ENCODE peak calls at places on chromosome 19, in five cellular contexts. One of them, this sample, is unnamed.
A peak's percentile ranks its signal among the peaks of the same experiment; 100 is the strongest.

GRCh38 chr19:53504903-53505302 is 33.0 kb upstream of the ZNF331 start:
- DNase-seq in CD8-positive, alpha-beta T cell: no peak
- DNase-seq in T1000: no peak
- DNase-seq in stimulated activated CD4-positive, alpha-beta T cell treated with anti-CD3 and anti-CD28 coated beads, Interleukin-1b, Interleukin-23, amount 100 ng/mL, for 1 hour: no peak
- DNase-seq in pons: no peak
- DNase-seq in this sample: no peak

GRCh38 chr19:17872251-17873001 is 681 bp downstream of the SLC5A5 start:
- DNase-seq in CD8-positive, alpha-beta T cell: no peak
- DNase-seq in T1000: no peak
- DNase-seq in stimulated activated CD4-positive, alpha-beta T cell treated with anti-CD3 and anti-CD28 coated beads, Interleukin-1b, Interleukin-23, amount 100 ng/mL, for 1 hour: no peak
- DNase-seq in pons: no peak
- DNase-seq in this sample: no peak

GRCh38 chr19:45352914-45353796 is 12.6 kb downstream of the KLC3 start:
- DNase-seq in CD8-positive, alpha-beta T cell: no peak
- DNase-seq in T1000: no peak
- DNase-seq in stimulated activated CD4-positive, alpha-beta T cell treated with anti-CD3 and anti-CD28 coated beads, Interleukin-1b, Interleukin-23, amount 100 ng/mL, for 1 hour: no peak
- DNase-seq in pons: no peak
- DNase-seq in this sample: no peak

GRCh38 chr19:45526143-45526542 is 18.9 kb downstream of the VASP start:
- DNase-seq in CD8-positive, alpha-beta T cell: no peak
- DNase-seq in T1000: peak; percentile 57
- DNase-seq in stimulated activated CD4-positive, alpha-beta T cell treated with anti-CD3 and anti-CD28 coated beads, Interleukin-1b, Interleukin-23, amount 100 ng/mL, for 1 hour: no peak
- DNase-seq in pons: peak; percentile 77
- DNase-seq in this sample: peak; percentile 94

GRCh38 chr19:51107406-51108065 is 673 bp downstream of the CTU1 start:
- DNase-seq in CD8-positive, alpha-beta T cell: no peak
- DNase-seq in T1000: no peak
- DNase-seq in stimulated activated CD4-positive, alpha-beta T cell treated with anti-CD3 and anti-CD28 coated beads, Interleukin-1b, Interleukin-23, amount 100 ng/mL, for 1 hour: no peak
- DNase-seq in pons: no peak
- DNase-seq in this sample: no peak

GRCh38 chr19:50513746-50514345 is at the start of gene ASPDH:
- DNase-seq in CD8-positive, alpha-beta T cell: no peak
- DNase-seq in T1000: no peak
- DNase-seq in stimulated activated CD4-positive, alpha-beta T cell treated with anti-CD3 and anti-CD28 coated beads, Interleukin-1b, Interleukin-23, amount 100 ng/mL, for 1 hour: no peak
- DNase-seq in pons: no peak
- DNase-seq in this sample: no peak

GRCh38 chr19:50383307-50383851 is 768 bp upstream of the POLD1 start:
- DNase-seq in CD8-positive, alpha-beta T cell: no peak
- DNase-seq in T1000: no peak
- DNase-seq in stimulated activated CD4-positive, alpha-beta T cell treated with anti-CD3 and anti-CD28 coated beads, Interleukin-1b, Interleukin-23, amount 100 ng/mL, for 1 hour: no peak
- DNase-seq in pons: no peak
- DNase-seq in this sample: peak; percentile 23

GRCh38 chr19:18596752-18597157 is 8.2 kb downstream of the REX1BD start:
- DNase-seq in CD8-positive, alpha-beta T cell: no peak
- DNase-seq in T1000: no peak
- DNase-seq in stimulated activated CD4-positive, alpha-beta T cell treated with anti-CD3 and anti-CD28 coated beads, Interleukin-1b, Interleukin-23, amount 100 ng/mL, for 1 hour: no peak
- DNase-seq in pons: no peak
- DNase-seq in this sample: peak; percentile 48

GRCh38 chr19:35607661-35608060 is 4.9 kb upstream of the HAUS5 start:
- DNase-seq in CD8-positive, alpha-beta T cell: no peak
- DNase-seq in T1000: no peak
- DNase-seq in stimulated activated CD4-positive, alpha-beta T cell treated with anti-CD3 and anti-CD28 coated beads, Interleukin-1b, Interleukin-23, amount 100 ng/mL, for 1 hour: no peak
- DNase-seq in pons: no peak
- DNase-seq in this sample: no peak

GRCh38 chr19:33448159-33448516 is 73.5 kb downstream of the PEPD start:
- DNase-seq in CD8-positive, alpha-beta T cell: no peak
- DNase-seq in T1000: no peak
- DNase-seq in stimulated activated CD4-positive, alpha-beta T cell treated with anti-CD3 and anti-CD28 coated beads, Interleukin-1b, Interleukin-23, amount 100 ng/mL, for 1 hour: no peak
- DNase-seq in pons: no peak
- DNase-seq in this sample: no peak

GRCh38 chr19:8654591-8655339 is 24.3 kb downstream of the NFILZ start:
- DNase-seq in CD8-positive, alpha-beta T cell: peak; percentile 66
- DNase-seq in T1000: peak; percentile 19
- DNase-seq in stimulated activated CD4-positive, alpha-beta T cell treated with anti-CD3 and anti-CD28 coated beads, Interleukin-1b, Interleukin-23, amount 100 ng/mL, for 1 hour: peak; percentile 41
- DNase-seq in pons: no peak
- DNase-seq in this sample: peak; percentile 25

GRCh38 chr19:13169769-13170168 is 19.6 kb downstream of the IER2 start:
- DNase-seq in CD8-positive, alpha-beta T cell: no peak
- DNase-seq in T1000: no peak
- DNase-seq in stimulated activated CD4-positive, alpha-beta T cell treated with anti-CD3 and anti-CD28 coated beads, Interleukin-1b, Interleukin-23, amount 100 ng/mL, for 1 hour: no peak
- DNase-seq in pons: no peak
- DNase-seq in this sample: peak; percentile 83

GRCh38 chr19:3320853-3321252 is 45.5 kb upstream of the NFIC start:
- DNase-seq in CD8-positive, alpha-beta T cell: no peak
- DNase-seq in T1000: no peak
- DNase-seq in stimulated activated CD4-positive, alpha-beta T cell treated with anti-CD3 and anti-CD28 coated beads, Interleukin-1b, Interleukin-23, amount 100 ng/mL, for 1 hour: no peak
- DNase-seq in pons: no peak
- DNase-seq in this sample: no peak

GRCh38 chr19:48858984-48859710 is 9.3 kb downstream of the PLEKHA4 start:
- DNase-seq in CD8-positive, alpha-beta T cell: peak; percentile 78
- DNase-seq in T1000: no peak
- DNase-seq in stimulated activated CD4-positive, alpha-beta T cell treated with anti-CD3 and anti-CD28 coated beads, Interleukin-1b, Interleukin-23, amount 100 ng/mL, for 1 hour: no peak
- DNase-seq in pons: peak; percentile 29
- DNase-seq in this sample: no peak

GRCh38 chr19:3324405-3324856 is 42.0 kb upstream of the NFIC start:
- DNase-seq in CD8-positive, alpha-beta T cell: peak; percentile 66
- DNase-seq in T1000: peak; percentile 23
- DNase-seq in stimulated activated CD4-positive, alpha-beta T cell treated with anti-CD3 and anti-CD28 coated beads, Interleukin-1b, Interleukin-23, amount 100 ng/mL, for 1 hour: peak; percentile 46
- DNase-seq in pons: no peak
- DNase-seq in this sample: peak; percentile 47